ENCODE peak calls at places on chromosome X, in seven cellular contexts. Y is adrenal gland, V is Karpas-422, T is GM23248, P is DND-41, O is heart left ventricle, C is adipocyte. Z is an unnamed sample. For H3K4me1, the result is how much of the 10 kb centered on the place peaks cover.

GRCh38 chrX:17361620-17362019 is 13.4 kb upstream of the NHS start:
- DNase-seq in C (peak), Y (no peak), O (no peak), P (peak), V (peak), T (no peak), Z (no peak)

GRCh38 chrX:133929836-133930464 is 55.4 kb downstream of the GPC3 start:
- DNase-seq in P (no peak), C (no peak), V (no peak), Y (no peak), T (no peak), O (no peak), Z (no peak)

GRCh38 chrX:24202465-24203031 is 53.0 kb downstream of the ZFX start:
- DNase-seq in O (no peak), V (no peak), Y (no peak), P (no peak), C (no peak), T (no peak), Z (no peak)

GRCh38 chrX:11423362-11423818 is 130.2 kb downstream of the AMELX start:
- DNase-seq in Y (peak), V (no peak), O (no peak), T (peak), P (no peak), C (no peak), Z (no peak)

GRCh38 chrX:119155416-119156035 is 27.9 kb upstream of the KIAA1210 start:
- DNase-seq in C (no peak), O (no peak), Y (no peak), V (no peak), P (no peak), T (peak), Z (no peak)

GRCh38 chrX:15714529-15714928 is 23.5 kb upstream of the CA5B start:
- DNase-seq in V (no peak), O (peak), Y (no peak), P (no peak), T (no peak), C (no peak), Z (no peak)

GRCh38 chrX:71492086-71493065 is 40.5 kb upstream of the OGT start:
- DNase-seq in C (peak), O (no peak), T (peak), Y (peak), P (no peak), V (peak), Z (peak)

GRCh38 chrX:72131317-72132294 is at the start of gene RTL5:
- DNase-seq in P (no peak), O (peak), V (no peak), T (peak), Y (peak), C (peak), Z (peak)

GRCh38 chrX:70234355-70234754 is at the start of gene AWAT1:
- DNase-seq in O (no peak), V (no peak), P (no peak), T (peak), C (no peak), Y (no peak), Z (no peak)

GRCh38 chrX:45445745-45446412 is 245.2 kb upstream of the DIPK2B start:
- DNase-seq in C (peak), Y (peak), T (peak), V (no peak), P (no peak), O (no peak), Z (no peak)

GRCh38 chrX:23742174-23742692 is 843 bp downstream of the ACOT9 start:
- DNase-seq in V (peak), Y (peak), T (peak), P (no peak), C (peak), O (peak), Z (no peak)

GRCh38 chrX:64975491-64975890 is 759 bp downstream of the ZC4H2 start:
- DNase-seq in C (peak), V (peak), P (peak), O (peak), T (peak), Y (peak), Z (peak)

GRCh38 chrX:47515941-47516649 is 33.1 kb upstream of the ZNF41 start:
- DNase-seq in P (no peak), O (no peak), T (peak), C (no peak), Y (no peak), V (no peak), Z (no peak)

GRCh38 chrX:129825746-129826505 is 17.8 kb downstream of the ZDHHC9 start:
- DNase-seq in V (no peak), O (no peak), C (no peak), Y (no peak), P (no peak), T (no peak), Z (peak)

GRCh38 chrX:118571829-118572228 is 76.2 kb downstream of the DOCK11 start:
- DNase-seq in P (no peak), V (peak), Y (no peak), T (peak), O (no peak), C (peak), Z (no peak)

GRCh38 chrX:8743126-8743732 is 11.3 kb upstream of the ANOS1 start:
- DNase-seq in O (peak), T (peak), V (peak), C (peak), Y (peak), P (peak), Z (peak)

GRCh38 chrX:143757375-143757774 is 36.8 kb upstream of the SPANXN2 start:
- DNase-seq in Y (no peak), O (no peak), C (no peak), V (no peak), P (no peak), T (no peak), Z (no peak)

GRCh38 chrX:114582264-114582632 is 1.6 kb upstream of the HTR2C start:
- DNase-seq in C (no peak), T (no peak), P (no peak), V (no peak), Y (no peak), O (no peak), Z (no peak)

DNA sequence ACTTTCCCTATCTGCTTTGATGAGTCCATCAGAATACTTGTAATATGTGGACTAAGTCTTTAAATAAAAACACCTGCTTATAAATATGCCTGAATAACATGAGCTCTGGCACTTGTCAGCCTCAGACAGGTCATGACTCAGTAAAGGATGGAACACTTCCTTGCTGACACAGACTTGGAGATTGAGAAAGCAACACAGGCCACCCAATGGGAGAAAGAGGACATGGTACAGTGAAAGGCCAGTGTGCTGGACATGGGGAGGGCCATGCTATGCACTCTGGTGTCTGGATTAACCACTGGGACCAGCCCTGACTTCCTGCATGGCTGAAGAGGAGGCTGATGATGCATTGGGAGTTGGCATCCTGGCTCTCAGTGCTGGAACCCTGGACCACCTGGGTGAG is 149.5 kb downstream of the DHRSX start:
- DNase-seq in T (peak), O (no peak), Y (no peak), P (no peak), C (peak), V (no peak), Z (no peak)
- H3K4me1 ChIP-seq in T (under half), O (under half), Y (under half), P (under half), C (under half), V (under half), Z (under half)

GRCh38 chrX:56232221-56233082 is at the start of gene KLF8:
- DNase-seq in T (peak), Y (peak), C (no peak), O (peak), V (no peak), P (no peak), Z (peak)
- H3K4me1 ChIP-seq in T (under half), Y (under half), C (under half), O (under half), V (under half), P (under half), Z (under half)

GRCh38 chrX:153927686-153927935 is 1.5 kb upstream of the ARHGAP4 start:
- DNase-seq in C (peak), Y (no peak), P (no peak), V (no peak), T (no peak), O (no peak), Z (no peak)

GRCh38 chrX:153925739-153926593 is at the start of gene ARHGAP4:
- DNase-seq in T (no peak), O (no peak), V (peak), P (peak), Y (no peak), C (no peak), Z (peak)

GRCh38 chrX:153927936-153928760 is 2.1 kb upstream of the ARHGAP4 start:
- DNase-seq in P (peak), Y (peak), T (peak), V (peak), C (peak), O (peak), Z (peak)

GRCh38 chrX:153926594-153926862 is 464 bp upstream of the ARHGAP4 start:
- DNase-seq in C (no peak), T (no peak), Y (no peak), P (no peak), O (no peak), V (no peak), Z (no peak)

GRCh38 chrX:153926863-153927685 is 1.0 kb upstream of the ARHGAP4 start:
- DNase-seq in O (peak), V (peak), Y (peak), C (no peak), T (peak), P (peak), Z (peak)
- H3K4me1 ChIP-seq in O (under half), V (half or more), Y (under half), C (under half), T (under half), P (half or more), Z (under half)

GRCh38 chrX:153782871-153783270 is 2.0 kb downstream of the SRPK3 start:
- DNase-seq in P (no peak), Y (no peak), C (no peak), V (no peak), T (no peak), O (no peak), Z (no peak)
- H3K4me1 ChIP-seq in P (under half), Y (under half), C (under half), V (under half), T (under half), O (under half), Z (under half)

GRCh38 chrX:153688534-153688899 is 791 bp downstream of the SLC6A8 start:
- DNase-seq in V (no peak), O (no peak), C (peak), P (no peak), Y (no peak), T (peak), Z (no peak)

GRCh38 chrX:153685751-153686676 is 1.7 kb upstream of the SLC6A8 start:
- DNase-seq in O (peak), C (no peak), P (no peak), Y (peak), V (no peak), T (no peak), Z (no peak)

GRCh38 chrX:153688071-153688470 is 345 bp downstream of the SLC6A8 start:
- DNase-seq in O (no peak), C (peak), T (peak), P (no peak), Y (no peak), V (no peak), Z (no peak)

GRCh38 chrX:153688900-153689590 is 1.3 kb downstream of the SLC6A8 start:
- DNase-seq in T (peak), V (no peak), P (no peak), C (peak), O (no peak), Y (peak), Z (no peak)

DNA sequence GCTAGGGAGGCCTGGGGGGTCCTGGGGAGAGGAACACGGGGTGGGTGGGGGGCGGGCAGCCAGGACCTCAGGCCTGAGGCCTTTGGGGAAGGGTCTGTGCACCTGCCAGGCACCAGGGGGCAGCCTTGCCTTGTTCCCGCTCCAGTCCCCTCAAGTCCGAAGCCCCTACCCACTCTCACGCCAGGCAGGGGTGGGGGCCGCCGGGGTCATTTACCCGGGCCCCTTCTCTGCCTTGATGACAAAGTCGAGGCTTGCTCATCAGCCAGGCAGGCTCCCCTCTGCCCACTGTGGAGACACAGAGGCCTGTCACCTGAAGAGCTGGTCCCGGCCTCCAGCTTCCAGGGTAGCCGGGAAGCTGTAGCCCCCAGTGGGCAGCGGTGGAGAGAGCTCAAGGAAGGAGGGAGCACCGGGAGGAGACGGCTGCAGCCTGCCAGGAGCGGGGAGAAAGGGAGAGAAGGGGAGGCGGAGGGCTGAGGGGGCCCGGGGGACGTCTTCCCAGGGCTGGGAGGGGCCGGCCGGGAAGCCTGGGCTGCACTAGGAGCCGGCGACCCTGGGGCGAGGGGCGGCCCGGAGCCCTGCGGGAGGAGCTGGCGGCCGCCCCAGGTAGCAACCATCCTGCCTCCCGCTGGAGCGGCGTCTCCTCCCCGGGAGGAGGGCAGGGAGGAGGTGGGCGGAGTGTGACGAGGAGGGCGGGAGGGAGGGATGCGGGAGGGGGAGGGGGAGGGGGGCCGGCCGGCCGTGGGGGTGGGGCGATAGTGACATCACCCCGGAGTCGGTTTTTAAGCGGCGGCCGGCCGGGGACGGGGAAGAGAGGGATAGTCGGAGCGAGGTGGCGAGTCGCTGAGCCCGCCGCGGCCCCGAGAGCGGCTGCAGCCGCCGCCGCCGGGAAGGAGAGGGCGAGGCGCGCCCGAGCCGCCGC is at the start of gene SLC6A8:
- DNase-seq in T (peak), Y (peak), P (peak), C (peak), V (no peak), O (peak), Z (no peak)
- H3K4me1 ChIP-seq in T (under half), Y (under half), P (under half), C (under half), V (under half), O (under half), Z (under half)

GRCh38 chrX:63919081-63919480 is 134.1 kb upstream of the ARHGEF9 start:
- DNase-seq in T (no peak), V (no peak), P (no peak), Y (no peak), C (no peak), O (no peak), Z (no peak)
- H3K4me1 ChIP-seq in T (under half), V (under half), P (under half), Y (under half), C (under half), O (under half), Z (under half)

GRCh38 chrX:40155617-40156471 is 58.1 kb upstream of the BCOR start:
- DNase-seq in O (no peak), P (no peak), V (no peak), Y (no peak), C (no peak), T (peak), Z (no peak)
- H3K4me1 ChIP-seq in O (under half), P (under half), V (under half), Y (under half), C (under half), T (under half), Z (under half)